ENCODE peak calls at places on chromosomes 4 and X, in eight cellular contexts. O is left ventricle myocardium inferior, I is body of pancreas, M is lower lobe of right lung, P is brain microvascular endothelial cell, Y is GM12878, U is right lobe of liver, E is sigmoid colon. S is an unnamed sample. For H3K36me3, the result is how much of the 10 kb centered on the place peaks cover.

GRCh38 chr4:15010038-15010585 is 7.8 kb downstream of the CPEB2 start:
- DNase-seq in O (no peak), U (no peak), E (no peak), M (no peak), I (no peak), P (no peak), Y (no peak), S (no peak)

GRCh38 chrX:119194631-119195030 is 41.5 kb upstream of the PGRMC1 start:
- DNase-seq in M (no peak), E (no peak), U (no peak), I (no peak), O (no peak), P (no peak), Y (no peak), S (no peak)

GRCh38 chrX:54182864-54183613 is at the start of gene FAM120C:
- DNase-seq in P (peak), U (peak), E (peak), M (peak), I (peak), O (peak), Y (peak), S (peak)

GRCh38 chrX:40976971-40977370 is 108.3 kb upstream of the USP9X start:
- DNase-seq in U (no peak), E (no peak), M (no peak), Y (no peak), I (no peak), P (no peak), O (no peak), S (no peak)

GRCh38 chrX:19225906-19226305 is 103.6 kb upstream of the ADGRG2 start:
- DNase-seq in O (no peak), P (no peak), M (no peak), I (no peak), E (no peak), Y (no peak), U (no peak), S (no peak)

GRCh38 chrX:5051831-5052491 is 1176.7 kb downstream of the NLGN4X start:
- DNase-seq in M (peak), I (peak), O (peak), Y (no peak), P (peak), E (peak), U (peak), S (peak)

GRCh38 chr4:6368096-6368495 is 98.4 kb downstream of the WFS1 start:
- DNase-seq in Y (no peak), I (no peak), E (no peak), O (no peak), P (no peak), M (no peak), U (no peak), S (no peak)

GRCh38 chr4:80237992-80238391 is 28.5 kb upstream of the FGF5 start:
- DNase-seq in Y (no peak), U (no peak), M (no peak), O (no peak), E (no peak), P (peak), I (no peak), S (peak)

GRCh38 chr4:1295405-1296055 is 5.8 kb downstream of the MAEA start:
- DNase-seq in Y (no peak), P (no peak), U (peak), M (no peak), E (peak), O (no peak), I (no peak), S (no peak)

GRCh38 chr4:119664168-119664907 is 35.7 kb upstream of the PDE5A start:
- DNase-seq in I (no peak), O (no peak), M (no peak), Y (no peak), U (no peak), P (no peak), E (no peak), S (no peak)
- H3K4me3 ChIP-seq in I (no peak), O (no peak), M (no peak), Y (peak), U (no peak), P (no peak), E (peak), S (no peak)

GRCh38 chrX:136221851-136222513 is 29.2 kb downstream of the MAP7D3 start:
- DNase-seq in O (no peak), I (no peak), Y (no peak), E (no peak), U (no peak), P (no peak), M (no peak), S (no peak)

GRCh38 chrX:136228808-136229207 is 22.4 kb downstream of the MAP7D3 start:
- DNase-seq in P (no peak), E (no peak), O (no peak), U (no peak), M (no peak), I (no peak), Y (no peak), S (no peak)

GRCh38 chrX:136227948-136228584 is 23.1 kb downstream of the MAP7D3 start:
- DNase-seq in E (no peak), I (no peak), M (no peak), O (no peak), P (no peak), U (no peak), Y (no peak), S (no peak)

DNA sequence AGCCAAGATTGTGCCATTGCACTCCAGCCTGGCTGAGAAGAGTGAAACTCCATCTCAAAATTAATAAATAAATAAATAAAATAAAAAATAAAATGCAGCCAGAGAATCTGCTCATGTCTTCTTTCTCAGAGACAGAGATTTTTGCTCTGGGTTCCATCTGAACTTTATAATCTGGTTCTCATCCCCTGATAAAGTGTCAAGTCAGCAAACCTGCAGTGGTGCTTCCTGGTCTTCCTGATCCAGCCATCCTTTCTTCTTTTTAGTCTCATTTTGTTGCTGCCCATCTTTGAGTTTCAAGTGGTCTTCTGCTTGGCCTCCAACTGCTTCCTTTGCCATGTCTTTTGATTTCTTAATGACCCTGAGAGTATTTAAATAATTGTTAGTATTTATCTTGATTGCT is 24.1 kb downstream of the MAP7D3 start:
- DNase-seq in M (no peak), E (no peak), U (no peak), O (no peak), P (no peak), Y (no peak), I (no peak), S (no peak)
- H3K36me3 ChIP-seq in M (under half), E (half or more), U (under half), O (half or more), P (under half), Y (under half), I (under half), S (under half)

DNA sequence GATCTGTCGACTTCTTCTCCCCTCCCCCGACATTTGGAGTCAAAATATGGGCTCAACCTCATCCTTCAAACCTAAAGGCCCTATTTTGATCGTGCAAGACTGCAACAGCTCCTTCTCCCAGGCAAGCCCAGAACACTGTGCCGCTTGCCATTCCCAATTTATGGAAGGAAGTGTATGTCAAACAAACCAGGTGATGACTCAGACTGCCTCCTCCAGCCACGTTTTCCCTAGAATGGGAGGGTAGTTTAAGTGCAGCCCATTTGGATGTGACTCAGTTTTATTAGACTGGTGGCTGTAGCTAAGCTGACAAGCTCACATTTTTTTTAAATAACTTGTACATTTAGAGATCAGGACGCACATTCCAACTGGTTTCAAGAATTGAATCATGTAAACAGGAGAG is 570.4 kb upstream of the DIPK2B start:
- DNase-seq in O (no peak), E (peak), P (peak), M (no peak), U (no peak), Y (no peak), I (no peak), S (peak)
- H3K4me3 ChIP-seq in O (peak), E (peak), P (peak), M (peak), U (no peak), Y (no peak), I (no peak), S (peak)

GRCh38 chr4:2930821-2931764 is 32.1 kb downstream of the NOP14 start:
- DNase-seq in Y (no peak), U (peak), E (no peak), O (peak), I (peak), P (no peak), M (peak), S (no peak)
- H3K36me3 ChIP-seq in Y (under half), U (under half), E (under half), O (under half), I (under half), P (half or more), M (half or more), S (under half)

DNA sequence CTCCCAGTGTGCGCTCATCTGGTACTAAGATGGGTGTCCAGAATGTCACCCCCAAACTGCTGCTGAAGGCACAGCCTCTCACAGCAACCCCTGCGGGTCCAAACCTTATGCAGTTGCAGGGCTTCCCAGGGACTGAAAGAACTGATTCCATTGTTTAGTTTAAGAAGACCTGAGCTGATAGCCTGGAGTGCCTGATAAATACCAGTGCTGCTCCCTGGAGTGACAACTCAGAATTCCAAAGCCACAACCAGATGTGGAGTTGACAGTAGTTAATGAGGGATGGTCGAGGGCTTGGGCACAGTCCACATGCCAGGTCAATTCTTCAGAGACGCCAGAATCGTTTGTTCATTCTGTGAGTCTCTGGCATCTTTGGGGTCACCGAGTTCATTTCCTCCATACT is 71.2 kb downstream of the LNX1 start:
- DNase-seq in P (no peak), I (no peak), Y (no peak), E (no peak), O (no peak), M (no peak), U (no peak), S (no peak)
- H3K4me3 ChIP-seq in P (no peak), I (no peak), Y (no peak), E (no peak), O (no peak), M (no peak), U (no peak), S (no peak)

GRCh38 chr4:182904271-182904761 is 12.9 kb downstream of the DCTD start:
- DNase-seq in Y (no peak), O (no peak), P (no peak), I (no peak), M (no peak), U (no peak), E (no peak), S (no peak)
- H3K36me3 ChIP-seq in Y (under half), O (half or more), P (under half), I (under half), M (half or more), U (under half), E (half or more), S (under half)

S was measured in MG63.